ENCODE peak calls at places on chromosomes 2 and 18, in four cellular contexts. L, K, B and Z are unnamed samples.

GRCh38 chr2:120319135-120319534 is 26.8 kb upstream of the INHBB start:
- DNase-seq in B (no peak), K (no peak), L (no peak), Z (no peak)

GRCh38 chr2:68403199-68403644 is 38.1 kb downstream of the PLEK start:
- DNase-seq in L (no peak), B (no peak), K (no peak), Z (no peak)

GRCh38 chr2:232260075-232260474 is 118.5 kb upstream of the ALPP start:
- DNase-seq in K (no peak), L (no peak), B (no peak), Z (no peak)

GRCh38 chr2:125427721-125428315 is 1228.1 kb upstream of the GYPC start:
- DNase-seq in L (no peak), K (no peak), B (no peak), Z (no peak)

GRCh38 chr2:158501301-158501700 is 44.5 kb downstream of the PKP4 start:
- DNase-seq in B (no peak), K (no peak), L (no peak), Z (no peak)

GRCh38 chr18:8601277-8602032 is 7.8 kb upstream of the RAB12 start:
- DNase-seq in L (no peak), B (no peak), K (no peak), Z (no peak)

GRCh38 chr18:76208632-76209308 is 286.3 kb downstream of the ZNF516 start:
- DNase-seq in L (no peak), K (no peak), B (no peak), Z (no peak)

GRCh38 chr2:177239934-177240600 is 24.5 kb downstream of the NFE2L2 start:
- DNase-seq in B (no peak), L (no peak), K (peak), Z (no peak)

GRCh38 chr2:221492606-221493005 is 79.5 kb downstream of the EPHA4 start:
- DNase-seq in K (no peak), L (no peak), B (no peak), Z (no peak)

GRCh38 chr2:236753611-236754010 is 184.0 kb downstream of the ACKR3 start:
- DNase-seq in B (no peak), L (no peak), K (no peak), Z (no peak)

GRCh38 chr2:197388866-197389587 is 45.8 kb downstream of the SF3B1 start:
- DNase-seq in B (no peak), L (no peak), K (no peak), Z (no peak)

GRCh38 chr2:239029958-239030357 is 182.1 kb downstream of the TWIST2 start:
- DNase-seq in K (no peak), B (no peak), L (no peak), Z (no peak)

GRCh38 chr18:21943456-21943855 is 202.9 kb downstream of the MIB1 start:
- DNase-seq in L (no peak), B (no peak), K (no peak), Z (no peak)

GRCh38 chr2:164896634-164897033 is 55.0 kb upstream of the COBLL1 start:
- DNase-seq in B (peak), K (peak), L (no peak), Z (no peak)

GRCh38 chr2:136920652-136921333 is 155.4 kb downstream of the THSD7B start:
- DNase-seq in B (peak), K (no peak), L (no peak), Z (peak)

GRCh38 chr2:101617188-101617587 is 80.3 kb upstream of the MAP4K4 start:
- DNase-seq in L (no peak), B (peak), K (no peak), Z (no peak)

GRCh38 chr2:162002623-162003200 is 71.3 kb downstream of the DPP4 start:
- DNase-seq in K (no peak), L (no peak), B (no peak), Z (no peak)

GRCh38 chr2:183244300-183244849 is 120.1 kb downstream of the NUP35 start:
- DNase-seq in B (no peak), K (no peak), L (no peak), Z (peak)

GRCh38 chr2:119809329-119810038 is 49.8 kb downstream of the PTPN4 start:
- DNase-seq in L (no peak), K (peak), B (no peak), Z (no peak)

GRCh38 chr2:159564081-159564480 is 52.3 kb downstream of the BAZ2B start:
- DNase-seq in K (no peak), L (no peak), B (no peak), Z (no peak)

GRCh38 chr2:239061824-239062560 is 214.1 kb downstream of the TWIST2 start:
- DNase-seq in B (no peak), K (no peak), L (no peak), Z (no peak)

GRCh38 chr2:9752441-9753275 is 90.6 kb upstream of the TAF1B start:
- DNase-seq in K (peak), L (peak), B (peak), Z (no peak)

GRCh38 chr18:24657461-24657860 is 197.0 kb downstream of the HRH4 start:
- DNase-seq in B (no peak), K (no peak), L (no peak), Z (no peak)

GRCh38 chr2:92326-92725 is 46.0 kb upstream of the FAM110C start:
- DNase-seq in L (no peak), B (no peak), K (no peak), Z (no peak)

GRCh38 chr2:239722760-239723448 is 302.2 kb downstream of the NDUFA10 start:
- DNase-seq in B (no peak), K (no peak), L (no peak), Z (no peak)

GRCh38 chr2:11752906-11753305 is 6.5 kb downstream of the LPIN1 start:
- DNase-seq in B (no peak), K (no peak), L (no peak), Z (no peak)

GRCh38 chr18:904135-905090 is at the start of gene ADCYAP1:
- DNase-seq in L (no peak), B (no peak), K (peak), Z (peak)

GRCh38 chr2:224764565-224765236 is 48.5 kb upstream of the CCDC195 start:
- DNase-seq in K (no peak), L (no peak), B (no peak), Z (no peak)

GRCh38 chr2:67625671-67626070 is 228.5 kb downstream of the ETAA1 start:
- DNase-seq in B (no peak), K (no peak), L (no peak), Z (no peak)

GRCh38 chr2:217693363-217693762 is 309.4 kb downstream of the TNS1 start:
- DNase-seq in B (no peak), K (no peak), L (no peak), Z (no peak)

GRCh38 chr18:44859263-44859662 is 178.6 kb downstream of the SETBP1 start:
- DNase-seq in B (no peak), L (no peak), K (no peak), Z (no peak)

GRCh38 chr2:231926180-231926741 is at the start of gene NPPC:
- DNase-seq in B (peak), K (peak), L (peak), Z (peak)

GRCh38 chr2:102439065-102439695 is 16.2 kb downstream of the IL18RAP start:
- DNase-seq in K (peak), L (no peak), B (peak), Z (no peak)

DNA sequence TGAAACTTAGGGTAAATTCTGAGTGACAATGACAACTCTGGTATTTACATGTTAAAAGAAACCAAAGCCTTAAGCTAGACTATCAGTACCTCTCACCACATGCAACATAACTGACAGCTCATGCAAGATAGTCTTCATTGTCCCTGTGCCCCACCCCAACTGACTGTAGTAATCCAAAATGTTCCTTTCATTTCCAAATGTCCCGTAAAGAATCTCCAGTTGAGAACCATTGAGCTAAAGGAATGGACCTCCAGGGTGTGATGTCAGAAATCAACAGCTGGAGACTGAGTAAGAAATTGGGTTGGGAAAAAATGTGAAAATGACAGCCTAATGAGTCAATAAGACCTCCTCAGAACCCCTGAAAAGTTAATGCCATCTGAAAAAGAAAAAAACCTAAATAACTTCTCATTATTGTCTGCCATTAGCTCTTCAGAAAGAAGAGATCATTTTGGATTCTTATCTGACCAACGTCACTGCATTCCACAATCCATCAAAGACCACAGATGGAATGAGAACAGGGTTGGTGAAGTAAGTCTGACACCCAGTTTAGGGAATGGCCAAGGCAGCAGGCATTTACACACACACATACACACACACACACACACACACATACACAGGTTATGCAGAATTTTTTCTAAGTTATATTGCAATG is 51.7 kb upstream of the ACVR2A start:
- DNase-seq in B (no peak), K (no peak), L (no peak), Z (no peak)
- TF ChIP-seq HMGXB4 in B (no peak), K (no peak), L (no peak), Z (no peak)

DNA sequence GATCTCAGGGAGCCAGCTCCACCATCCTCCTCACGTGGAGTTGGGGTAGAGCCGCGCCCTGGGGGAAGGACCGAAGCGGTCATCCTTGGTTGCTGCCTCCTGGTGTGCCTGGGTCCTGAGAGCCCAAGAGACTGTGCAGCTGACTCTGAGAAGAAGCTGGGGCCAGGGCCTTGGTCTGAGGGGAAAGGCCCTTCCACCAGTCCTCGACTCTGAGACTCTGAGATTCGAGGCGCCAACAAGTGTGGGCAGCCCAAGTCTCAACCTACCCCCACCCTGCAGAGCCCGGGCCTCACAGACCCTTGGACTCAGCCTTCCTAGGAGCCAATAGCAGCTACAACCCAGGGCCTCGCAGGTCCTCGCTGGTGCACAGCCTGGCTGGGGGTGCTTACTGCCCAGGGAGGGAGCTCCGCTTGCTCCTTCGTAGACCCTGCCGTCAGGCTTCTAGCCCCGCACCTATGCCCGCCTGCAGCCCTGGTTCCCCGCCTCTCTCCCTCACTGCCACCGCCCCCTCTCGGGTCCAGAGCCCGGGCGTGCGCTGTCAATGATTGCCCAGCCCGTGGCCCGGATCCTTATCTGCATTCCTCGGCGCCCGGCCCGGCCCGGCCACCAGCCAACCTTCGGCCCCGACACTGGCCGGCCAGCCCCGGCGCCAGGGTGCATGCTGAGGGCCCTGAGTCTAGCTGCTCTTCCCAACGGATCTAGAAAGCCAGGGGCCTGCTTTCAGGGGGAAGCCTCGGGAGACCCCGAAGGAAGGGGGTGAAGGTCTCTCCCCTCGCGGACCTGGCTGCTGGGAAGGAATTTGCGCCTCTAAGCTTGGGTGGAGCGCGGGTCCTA is 2.0 kb downstream of the IHH start:
- DNase-seq in K (no peak), L (peak), B (peak), Z (peak)
- TF ChIP-seq HMGXB4 in K (no peak), L (no peak), B (no peak), Z (no peak)

DNA sequence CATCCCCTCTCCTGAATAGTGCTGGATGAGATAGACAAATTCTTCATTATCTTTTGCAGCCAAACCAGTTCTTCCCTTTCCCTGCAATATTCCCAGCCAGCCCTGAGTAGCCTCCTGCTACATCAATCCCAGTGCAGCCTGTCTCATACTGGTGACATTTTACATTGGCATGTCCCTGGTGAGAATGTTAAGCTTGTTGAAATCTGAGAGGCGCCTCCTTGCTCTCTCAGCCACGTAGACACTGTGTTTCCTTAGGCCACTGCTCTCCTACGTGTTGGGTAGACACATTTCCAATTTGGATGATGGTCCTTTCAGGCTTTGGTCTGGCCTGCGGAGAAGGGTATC is 61.9 kb downstream of the CTIF start:
- DNase-seq in L (no peak), K (no peak), B (no peak), Z (no peak)
- TF ChIP-seq HMGXB4 in L (no peak), K (no peak), B (no peak), Z (no peak)

DNA sequence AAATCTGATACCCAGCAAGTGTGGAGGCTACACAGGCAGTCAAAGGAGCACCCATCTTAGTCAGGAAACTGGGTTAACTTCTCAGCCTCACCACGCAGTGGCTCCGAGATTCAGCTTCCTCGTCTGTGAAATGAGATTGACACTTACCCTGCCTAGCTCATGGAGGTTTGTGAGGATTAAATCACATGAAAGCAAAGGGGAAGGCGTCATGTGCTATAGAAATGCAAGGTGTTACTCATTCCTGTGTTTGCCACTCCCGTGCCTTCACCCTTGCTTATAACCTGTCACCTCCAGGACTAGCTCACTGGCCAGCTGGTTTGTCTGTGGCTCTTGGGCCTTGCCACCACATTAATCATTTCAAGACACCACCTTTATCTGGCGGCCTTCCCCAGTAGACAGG is 118.9 kb upstream of the FOSL2 start:
- DNase-seq in L (no peak), B (no peak), K (peak), Z (no peak)
- TF ChIP-seq HMGXB4 in L (no peak), B (no peak), K (no peak), Z (no peak)

DNA sequence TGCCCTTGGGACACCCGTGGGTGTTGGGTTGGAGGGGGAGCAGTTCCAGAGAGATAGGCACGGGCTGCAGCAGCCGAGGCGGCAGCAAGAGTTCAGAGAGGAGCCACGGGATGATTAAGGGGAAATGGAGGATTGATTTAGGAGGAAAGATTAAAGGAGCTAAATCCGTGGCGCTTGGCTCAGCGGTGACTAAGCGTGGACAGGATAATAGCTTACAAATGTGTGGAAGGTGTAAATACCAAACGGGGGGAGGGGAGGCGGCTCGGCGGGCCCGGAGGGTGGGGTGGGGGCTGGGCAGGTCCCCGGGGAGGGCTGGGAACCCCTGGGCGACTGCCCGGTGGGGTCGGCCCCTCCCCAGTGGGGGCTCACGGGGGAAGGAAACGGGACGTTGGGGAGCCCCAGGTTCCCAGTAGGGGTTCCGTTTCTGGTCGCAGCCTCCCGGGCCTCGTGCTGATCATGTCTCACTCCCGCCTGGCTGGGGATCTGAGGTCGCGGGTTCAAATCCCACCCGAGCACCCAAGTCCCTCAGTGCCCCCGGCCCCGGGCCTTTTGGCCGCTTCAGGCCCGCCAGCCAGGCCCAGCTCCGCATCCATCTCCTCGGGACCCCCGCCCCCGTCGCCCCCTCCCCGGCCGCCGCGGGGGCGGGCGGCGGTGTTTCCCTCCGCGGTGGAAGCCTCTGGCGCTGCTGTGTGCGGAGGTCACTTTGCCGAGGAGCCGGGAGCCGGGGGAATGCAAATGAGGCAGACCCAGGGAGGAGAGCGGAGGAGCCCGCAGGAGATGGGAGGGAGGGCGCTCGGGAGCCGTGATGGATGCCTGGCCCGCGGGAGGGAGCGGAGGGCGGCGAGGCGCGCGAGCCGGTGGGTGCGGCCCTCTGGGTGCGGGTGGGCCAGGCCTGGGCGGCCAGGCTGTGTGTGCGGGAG is 8.1 kb downstream of the ASIC4 start:
- DNase-seq in K (no peak), B (no peak), L (peak), Z (peak)
- TF ChIP-seq HMGXB4 in K (no peak), B (no peak), L (no peak), Z (peak)

DNA sequence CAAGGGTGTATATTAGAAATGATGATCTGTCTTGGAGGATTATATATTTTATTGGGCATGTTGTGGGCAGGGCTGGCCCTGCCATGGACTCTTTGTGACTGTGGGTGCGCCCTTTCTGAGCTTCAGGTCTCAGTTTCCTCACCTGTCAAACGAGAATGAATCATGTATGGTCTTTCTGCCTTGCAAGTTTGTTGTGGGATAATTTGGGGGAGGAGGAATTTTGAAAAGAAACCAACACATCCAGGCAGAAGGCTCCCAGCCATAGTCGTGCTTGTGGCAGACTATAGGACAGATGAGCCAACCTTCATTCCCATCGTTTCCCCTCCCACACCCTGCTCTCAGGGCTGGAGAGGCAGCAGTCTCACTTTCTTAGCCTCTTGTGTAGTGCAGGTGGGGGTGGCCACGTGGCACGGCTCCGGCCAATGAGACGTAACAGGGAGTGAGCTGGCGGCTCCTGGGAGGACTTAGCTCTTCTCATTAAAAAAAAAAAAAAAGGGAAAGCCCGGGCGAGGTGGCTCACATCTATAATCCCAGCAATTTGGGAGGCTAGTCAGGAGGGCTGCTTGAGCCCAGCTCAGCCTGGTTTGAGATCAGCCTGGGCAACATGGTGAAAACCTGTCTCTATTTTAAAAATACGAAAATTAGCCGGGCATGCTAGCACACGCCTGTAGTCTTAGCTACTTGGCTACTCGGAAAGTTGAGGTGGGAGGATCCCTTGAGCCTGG is 63.1 kb downstream of the RHOB start:
- DNase-seq in L (peak), K (peak), B (peak), Z (peak)
- TF ChIP-seq HMGXB4 in L (no peak), K (no peak), B (no peak), Z (no peak)

GRCh38 chr2:140988597-140988996 is 1142.2 kb downstream of the LRP1B start:
- DNase-seq in K (no peak), L (no peak), B (no peak), Z (no peak)
- TF ChIP-seq HMGXB4 in K (no peak), L (no peak), B (no peak), Z (no peak)

GRCh38 chr2:27870724-27871123 is 19.5 kb downstream of the RBKS start:
- DNase-seq in B (no peak), K (peak), L (no peak), Z (no peak)
- TF ChIP-seq HMGXB4 in B (no peak), K (no peak), L (no peak), Z (no peak)